ENCODE peak calls at places on chromosomes 2 and 18, in four cellular contexts. H is lower lobe of right lung, C is sigmoid colon, J is cardiac muscle cell. Q is an unnamed sample.

GRCh38 chr18:7926526-7926925 is 359.4 kb downstream of the PTPRM start:
- DNase-seq in C (no peak), J (no peak), H (no peak), Q (no peak)

GRCh38 chr2:196230051-196230450 is 58.7 kb upstream of the STK17B start:
- DNase-seq in J (no peak), C (no peak), H (peak; percentile 60), Q (no peak)

GRCh38 chr18:78659748-78660147 is 319.9 kb upstream of the SALL3 start:
- DNase-seq in H (no peak), J (no peak), C (no peak), Q (no peak)

GRCh38 chr2:175600024-175600831 is 401.8 kb downstream of the LNPK start:
- DNase-seq in H (no peak), J (no peak), C (no peak), Q (no peak)

GRCh38 chr2:108960006-108960405 is 29.0 kb downstream of the EDAR start:
- DNase-seq in J (no peak), H (no peak), C (no peak), Q (no peak)

GRCh38 chr2:23563673-23564617 is 179.0 kb downstream of the KLHL29 start:
- DNase-seq in H (peak; percentile 60), C (peak; percentile 88), J (peak; percentile 76), Q (no peak)

GRCh38 chr2:39266139-39266805 is 22.5 kb upstream of the CDKL4 start:
- DNase-seq in C (no peak), H (no peak), J (no peak), Q (no peak)

GRCh38 chr2:156562136-156562535 is 126.0 kb downstream of the GPD2 start:
- DNase-seq in C (no peak), J (no peak), H (no peak), Q (no peak)

GRCh38 chr2:197857708-197858107 is 53.3 kb downstream of the PLCL1 start:
- DNase-seq in J (no peak), H (no peak), C (no peak), Q (no peak)

GRCh38 chr2:100571668-100572067 is 8.9 kb downstream of the PDCL3 start:
- DNase-seq in J (no peak), C (no peak), H (no peak), Q (no peak)

GRCh38 chr18:21853972-21854563 is 113.5 kb downstream of the MIB1 start:
- DNase-seq in J (peak; percentile 21), H (no peak), C (no peak), Q (no peak)

GRCh38 chr2:169625781-169626180 is 41.6 kb downstream of the PPIG start:
- DNase-seq in J (no peak), H (no peak), C (no peak), Q (no peak)

GRCh38 chr2:169620509-169620908 is 36.4 kb downstream of the PPIG start:
- DNase-seq in J (no peak), C (no peak), H (no peak), Q (no peak)

GRCh38 chr2:169619946-169620345 is 35.8 kb downstream of the PPIG start:
- DNase-seq in J (peak; percentile 4), H (no peak), C (no peak), Q (no peak)

DNA sequence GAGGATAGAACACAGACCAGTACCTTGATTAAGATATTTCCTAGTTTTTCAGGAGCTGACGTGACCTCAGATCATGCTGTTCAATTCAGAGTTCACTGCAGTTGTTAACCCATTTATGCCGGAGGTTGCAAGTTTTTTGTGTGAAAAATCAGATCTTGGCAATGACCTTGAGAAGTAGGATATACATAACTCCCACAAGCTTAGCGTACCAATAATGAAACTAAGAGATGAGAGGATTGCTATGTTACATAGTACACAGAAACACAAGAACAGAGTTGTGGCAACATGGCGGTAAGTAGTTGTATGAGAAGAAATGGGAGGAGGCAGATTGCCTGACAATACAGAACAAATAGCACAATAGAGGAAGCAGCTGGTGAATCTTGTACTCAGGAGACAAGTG is 39.1 kb downstream of the PPIG start:
- DNase-seq in J (no peak), H (no peak), C (no peak), Q (no peak)
- H3K27ac ChIP-seq in J (peak overlapping the region; percentile 14), H (no peak overlapping the region), C (no peak overlapping the region), Q (no peak overlapping the region)

GRCh38 chr2:235613671-235614070 is 119.8 kb downstream of the AGAP1 start:
- DNase-seq in C (no peak), J (no peak), H (no peak), Q (no peak)
- H3K27ac ChIP-seq in C (no peak overlapping the region), J (no peak overlapping the region), H (no peak overlapping the region), Q (no peak overlapping the region)

DNA sequence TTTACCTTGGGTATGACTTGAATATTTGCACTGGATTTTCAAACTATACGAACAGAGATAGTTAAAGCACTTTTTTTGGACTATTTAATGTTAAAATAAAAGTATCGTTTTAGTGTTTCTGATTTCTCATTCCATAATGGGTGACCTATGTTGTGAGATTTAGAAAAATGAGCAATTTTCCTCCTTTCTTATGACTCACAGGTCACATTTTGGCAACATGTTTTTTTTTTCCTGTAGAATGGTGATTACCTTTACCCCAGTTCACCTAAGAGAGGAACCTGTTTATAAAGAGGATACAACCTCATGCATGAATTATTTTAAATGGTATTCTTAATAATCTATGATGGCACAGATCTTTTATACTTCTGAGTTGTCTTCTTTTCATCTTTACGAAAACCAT is 65.2 kb downstream of the BABAM2 start:
- DNase-seq in H (no peak), J (no peak), C (no peak), Q (no peak)
- H3K27ac ChIP-seq in H (peak overlapping the region; percentile 20), J (no peak overlapping the region), C (peak overlapping the region; percentile 47), Q (peak overlapping the region; percentile 99)

DNA sequence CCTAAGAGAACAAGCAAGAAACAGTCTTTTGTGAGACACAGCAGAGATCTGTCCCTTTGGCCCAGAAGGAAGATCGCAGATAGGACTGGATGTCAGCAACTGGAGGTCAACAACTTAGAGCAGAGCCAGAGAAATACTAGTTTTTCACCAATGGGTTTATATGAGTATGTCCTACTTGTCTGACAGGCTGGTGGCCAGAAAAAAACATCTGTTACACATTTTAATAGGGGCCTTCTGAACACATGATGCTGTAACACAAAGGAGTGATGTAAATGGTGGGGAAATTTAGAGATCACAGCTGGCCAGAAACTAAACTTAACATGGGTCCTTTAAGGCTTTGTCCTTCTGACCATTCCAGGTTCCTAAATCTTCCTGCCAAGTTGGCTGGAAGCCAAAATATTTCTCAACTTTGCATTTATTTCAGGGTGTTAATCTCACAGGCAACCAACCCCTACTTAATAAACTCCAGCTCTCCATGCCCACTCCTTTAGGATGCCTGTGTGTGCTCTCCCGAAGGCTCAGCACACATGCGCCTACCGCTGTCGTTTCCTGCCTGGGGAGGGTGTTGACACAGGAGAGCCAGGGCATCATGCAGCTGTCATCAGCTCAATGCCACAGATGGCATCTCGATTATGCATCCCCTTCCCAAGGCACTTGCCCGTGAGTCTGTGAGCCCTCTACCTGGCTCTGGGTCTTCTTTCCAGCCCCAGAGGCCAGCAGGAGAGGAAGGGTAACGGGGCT is 252.4 kb downstream of the ETAA1 start:
- DNase-seq in H (no peak), J (peak; percentile 96), C (peak; percentile 89), Q (no peak)
- H3K27ac ChIP-seq in H (peak overlapping the region; percentile 62), J (no peak overlapping the region), C (peak overlapping the region; percentile 77), Q (peak overlapping the region; percentile 26)

GRCh38 chr2:48480526-48480925 is 49.4 kb upstream of the STON1 start:
- DNase-seq in C (no peak), H (no peak), J (peak; percentile 17), Q (no peak)

GRCh38 chr2:48482313-48482712 is 47.6 kb upstream of the STON1 start:
- DNase-seq in C (no peak), H (no peak), J (peak; percentile 90), Q (no peak)

GRCh38 chr2:48483506-48483905 is 46.4 kb upstream of the STON1 start:
- DNase-seq in J (peak; percentile 83), C (peak; percentile 83), H (no peak), Q (no peak)

GRCh38 chr2:48482774-48483173 is 47.2 kb upstream of the STON1 start:
- DNase-seq in H (no peak), J (peak; percentile 60), C (no peak), Q (no peak)

GRCh38 chr2:48479923-48480322 is 50.0 kb upstream of the STON1 start:
- DNase-seq in J (peak; percentile 38), H (no peak), C (no peak), Q (no peak)
- H3K27ac ChIP-seq in J (no peak overlapping the region), H (peak overlapping the region; percentile 22), C (peak overlapping the region; percentile 78), Q (no peak overlapping the region)

GRCh38 chr2:190415251-190415650 is 7.1 kb downstream of the MFSD6 start:
- DNase-seq in J (no peak), C (no peak), H (no peak), Q (no peak)

GRCh38 chr2:190417045-190417842 is 9.1 kb downstream of the MFSD6 start:
- DNase-seq in C (no peak), J (no peak), H (no peak), Q (no peak)

GRCh38 chr2:190413421-190413820 is 5.3 kb downstream of the MFSD6 start:
- DNase-seq in J (no peak), H (no peak), C (no peak), Q (no peak)

GRCh38 chr2:190418717-190419116 is 10.6 kb downstream of the MFSD6 start:
- DNase-seq in H (no peak), C (no peak), J (no peak), Q (no peak)

GRCh38 chr2:190415794-190416729 is 7.9 kb downstream of the MFSD6 start:
- DNase-seq in C (no peak), H (no peak), J (no peak), Q (no peak)
- H3K27ac ChIP-seq in C (no peak overlapping the region), H (peak overlapping the region; percentile 32), J (no peak overlapping the region), Q (no peak overlapping the region)